ENCODE peak calls at places on chromosomes 3 and 15, in six cellular contexts. R is effector memory CD4-positive, alpha-beta T cell; D is upper lobe of left lung; P is sigmoid colon; F is CD4-positive, CD25-positive, alpha-beta regulatory T cell; Q is body of pancreas. K is an unnamed sample. For H3K9me3, the result is how much of the 10 kb centered on the place peaks cover.

GRCh38 chr3:140186421-140186920 is 251.5 kb downstream of the CLSTN2 start:
- DNase-seq in R (no peak), D (no peak), P (no peak), F (no peak), Q (peak), K (peak)

GRCh38 chr15:63944681-63944955 is 101.7 kb downstream of the DAPK2 start:
- DNase-seq in R (no peak), D (no peak), P (no peak), F (no peak), Q (no peak), K (peak)

GRCh38 chr15:60442763-60443162 is 36.2 kb downstream of the ICE2 start:
- DNase-seq in R (no peak), D (no peak), P (no peak), F (no peak), Q (no peak), K (no peak)

GRCh38 chr3:127768346-127769008 is 53.8 kb downstream of the MGLL start:
- DNase-seq in R (no peak), D (peak), P (no peak), F (no peak), Q (no peak), K (no peak)

GRCh38 chr3:46566040-46566631 is at the start of gene LRRC2:
- DNase-seq in R (peak), D (peak), P (peak), F (peak), Q (peak), K (peak)

GRCh38 chr15:37876900-37877299 is 57.5 kb upstream of the TMCO5A start:
- DNase-seq in R (no peak), D (no peak), P (no peak), F (no peak), Q (no peak), K (no peak)

GRCh38 chr15:36905908-36906307 is 194.4 kb downstream of the MEIS2 start:
- DNase-seq in R (no peak), D (no peak), P (no peak), F (no peak), Q (peak), K (no peak)

GRCh38 chr3:39126532-39127071 is 19.1 kb downstream of the TTC21A start:
- DNase-seq in R (no peak), D (peak), P (peak), F (peak), Q (peak), K (peak)

GRCh38 chr3:136685882-136686281 is 66.3 kb downstream of the STAG1 start:
- DNase-seq in R (no peak), D (no peak), P (no peak), F (no peak), Q (no peak), K (no peak)

GRCh38 chr3:133294253-133294652 is 105.6 kb upstream of the BFSP2 start:
- DNase-seq in R (no peak), D (no peak), P (no peak), F (no peak), Q (no peak), K (no peak)

GRCh38 chr15:25249236-25250010 is 189.4 kb downstream of the UBE3A start:
- DNase-seq in R (no peak), D (no peak), P (no peak), F (no peak), Q (peak), K (peak)

GRCh38 chr15:25248583-25249235 is 190.1 kb downstream of the UBE3A start:
- DNase-seq in R (no peak), D (peak), P (peak), F (no peak), Q (peak), K (peak)

GRCh38 chr15:25250011-25250596 is 188.7 kb downstream of the UBE3A start:
- DNase-seq in R (no peak), D (no peak), P (peak), F (no peak), Q (peak), K (peak)

GRCh38 chr15:25251700-25252390 is 187.0 kb downstream of the UBE3A start:
- DNase-seq in R (no peak), D (peak), P (peak), F (no peak), Q (peak), K (peak)

DNA sequence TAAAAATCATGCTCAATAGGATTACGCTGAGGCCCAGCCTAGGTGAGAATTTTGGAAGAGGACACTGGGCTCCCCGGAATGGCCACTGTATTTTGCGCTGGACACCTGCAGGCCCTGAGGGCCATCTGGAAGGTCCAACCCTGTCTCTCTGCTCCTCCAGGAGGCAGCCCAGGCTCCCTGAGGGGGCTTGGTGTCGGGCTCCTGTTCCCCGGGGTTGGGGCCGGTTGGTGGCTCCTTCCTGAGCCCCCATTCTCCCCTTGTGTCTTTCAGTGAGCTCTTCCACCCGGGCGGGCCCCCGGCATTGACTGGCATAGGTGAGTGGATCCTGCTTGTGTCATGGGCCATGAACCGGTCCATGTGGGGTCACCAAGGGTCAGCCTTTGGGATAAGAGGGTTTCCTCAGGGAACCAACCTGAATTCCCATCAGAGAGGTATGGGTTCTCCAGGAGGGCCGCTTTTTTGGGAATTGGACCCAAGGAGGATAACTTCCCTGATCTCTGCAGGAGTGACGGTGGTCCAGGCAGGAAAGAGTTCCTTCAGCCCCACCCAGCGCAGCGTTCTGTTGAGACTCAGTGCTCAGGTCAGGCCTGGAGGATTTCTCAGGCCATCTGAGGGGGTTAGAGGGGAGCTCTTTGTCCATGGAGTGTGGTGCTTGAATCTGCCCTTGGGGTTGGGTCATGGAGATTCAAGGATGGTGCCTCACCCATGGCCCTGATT is 187.8 kb downstream of the UBE3A start:
- DNase-seq in R (no peak), D (no peak), P (peak), F (no peak), Q (peak), K (no peak)
- H3K9me3 ChIP-seq in R (under half), D (under half), P (under half), F (under half), Q (under half), K (under half)

GRCh38 chr15:25055356-25056068 is 100.7 kb downstream of the SNRPN start:
- DNase-seq in R (no peak), D (peak), P (no peak), F (no peak), Q (peak), K (no peak)
- H3K9me3 ChIP-seq in R (half or more), D (half or more), P (half or more), F (half or more), Q (under half), K (half or more)

DNA sequence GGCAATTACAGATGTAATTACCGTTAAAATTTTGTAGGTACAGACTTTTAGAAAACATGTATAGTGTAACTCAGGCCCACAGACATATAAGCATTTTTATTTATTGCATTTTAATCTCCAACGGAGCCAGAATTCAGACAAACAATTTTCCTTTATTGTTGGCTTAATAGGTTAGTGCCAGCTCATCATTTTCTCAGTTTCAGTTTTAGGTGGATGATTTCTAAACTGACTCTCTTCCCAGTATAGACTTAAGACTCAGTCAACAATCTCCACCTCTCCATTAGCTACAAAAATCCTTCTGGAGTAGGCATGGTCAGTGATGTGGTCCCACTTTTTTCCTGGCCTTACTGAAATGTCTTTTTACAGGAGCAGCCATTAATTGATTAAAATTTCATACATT is 994.6 kb downstream of the TBL1XR1 start:
- DNase-seq in R (no peak), D (no peak), P (no peak), F (no peak), Q (no peak), K (no peak)
- H3K9me3 ChIP-seq in R (under half), D (under half), P (under half), F (under half), Q (under half), K (under half)

GRCh38 chr15:99632521-99632920 is 66.7 kb downstream of the MEF2A start:
- DNase-seq in R (no peak), D (no peak), P (no peak), F (no peak), Q (no peak), K (no peak)
- H3K9me3 ChIP-seq in R (under half), D (under half), P (under half), F (under half), Q (under half), K (under half)

GRCh38 chr15:25492315-25492714 is 53.5 kb upstream of the UBE3A start:
- DNase-seq in R (no peak), D (no peak), P (no peak), F (no peak), Q (no peak), K (no peak)
- H3K9me3 ChIP-seq in R (under half), D (under half), P (under half), F (under half), Q (under half), K (under half)

GRCh38 chr15:85088300-85088699 is 106.6 kb downstream of the PDE8A start:
- DNase-seq in R (no peak), D (no peak), P (no peak), F (no peak), Q (no peak), K (no peak)
- H3K9me3 ChIP-seq in R (under half), D (under half), P (under half), F (under half), Q (under half), K (under half)

GRCh38 chr3:244041-244440 is 47.5 kb downstream of the CHL1 start:
- DNase-seq in R (no peak), D (no peak), P (no peak), F (no peak), Q (no peak), K (no peak)

GRCh38 chr3:242986-243706 is 46.6 kb downstream of the CHL1 start:
- DNase-seq in R (no peak), D (no peak), P (no peak), F (no peak), Q (no peak), K (no peak)

GRCh38 chr3:249587-250262 is 53.2 kb downstream of the CHL1 start:
- DNase-seq in R (no peak), D (no peak), P (no peak), F (no peak), Q (no peak), K (no peak)

GRCh38 chr3:248841-249520 is 52.4 kb downstream of the CHL1 start:
- DNase-seq in R (no peak), D (no peak), P (no peak), F (no peak), Q (no peak), K (no peak)
- H3K9me3 ChIP-seq in R (under half), D (under half), P (under half), F (under half), Q (under half), K (under half)

GRCh38 chr3:82067420-82067819 is 306.0 kb upstream of the GBE1 start:
- DNase-seq in R (no peak), D (no peak), P (no peak), F (no peak), Q (no peak), K (no peak)
- H3K9me3 ChIP-seq in R (under half), D (under half), P (under half), F (under half), Q (under half), K (under half)

DNA sequence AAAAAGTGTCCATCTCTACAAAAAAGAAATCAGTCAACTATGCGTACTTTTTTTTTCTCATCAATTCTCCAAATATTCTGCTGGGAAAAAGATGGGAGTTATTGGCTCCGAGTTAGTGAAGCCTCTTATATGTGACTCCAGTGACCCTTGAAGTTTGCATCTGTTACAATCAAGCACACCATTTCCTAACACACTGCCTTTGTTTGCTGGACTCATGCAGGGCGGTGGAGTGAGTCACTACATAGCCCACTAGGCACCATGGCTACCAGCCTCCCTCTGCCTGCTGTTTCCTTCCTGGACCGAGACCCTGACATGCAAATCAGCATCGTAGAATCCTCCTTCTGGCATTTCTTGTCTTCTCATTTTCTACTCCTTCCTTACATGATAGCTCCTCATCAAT is 101.0 kb upstream of the PTX3 start:
- DNase-seq in R (no peak), D (no peak), P (no peak), F (no peak), Q (no peak), K (no peak)
- H3K9me3 ChIP-seq in R (under half), D (under half), P (under half), F (under half), Q (under half), K (under half)

K was measured in adrenal gland.